ENCODE peak calls at places on chromosomes 2 and 18, in nine cellular contexts. Y, D, B, G, S, O, T, U and M are unnamed samples. For H3K27me3, the result is how much of the 10 kb centered on the place peaks cover.

GRCh38 chr2:99880148-99880983 is 262.0 kb downstream of the AFF3 start:
- DNase-seq in U (peak), O (no peak), Y (peak), G (no peak), T (no peak), B (no peak), S (no peak), D (no peak), M (no peak)

GRCh38 chr2:1091895-1092585 is 141.4 kb downstream of the SNTG2 start:
- DNase-seq in G (no peak), D (no peak), O (no peak), T (no peak), B (no peak), S (no peak), U (peak), Y (no peak), M (no peak)

GRCh38 chr2:214481204-214481603 is 70.3 kb downstream of the VWC2L start:
- DNase-seq in U (peak), T (no peak), Y (no peak), S (no peak), O (no peak), G (no peak), B (no peak), D (no peak), M (no peak)

GRCh38 chr18:59276047-59276446 is 2.8 kb upstream of the RAX start:
- DNase-seq in D (no peak), T (no peak), O (no peak), Y (no peak), G (no peak), B (no peak), S (no peak), U (no peak), M (no peak)

GRCh38 chr2:47225061-47225783 is 70.1 kb upstream of the STPG4 start:
- DNase-seq in O (peak), B (peak), S (peak), Y (peak), U (peak), D (no peak), T (peak), G (no peak), M (no peak)

GRCh38 chr2:4258563-4258962 is 555.2 kb downstream of the DCDC2C start:
- DNase-seq in U (no peak), O (no peak), B (no peak), G (no peak), S (no peak), T (peak), D (no peak), Y (peak), M (no peak)

GRCh38 chr18:51569561-51569960 is 372.1 kb upstream of the MEX3C start:
- DNase-seq in G (no peak), B (no peak), U (no peak), T (no peak), Y (no peak), O (no peak), D (no peak), S (no peak), M (no peak)

GRCh38 chr18:23365602-23366001 is 87.5 kb upstream of the RIOK3 start:
- DNase-seq in B (no peak), D (no peak), O (no peak), G (no peak), T (no peak), U (peak), Y (no peak), S (no peak), M (no peak)

GRCh38 chr2:233556756-233557736 is 9.5 kb downstream of the USP40 start:
- DNase-seq in U (peak), S (no peak), Y (peak), B (no peak), O (no peak), T (no peak), D (no peak), G (no peak), M (no peak)

GRCh38 chr2:185473838-185474237 is 264.8 kb upstream of the FSIP2 start:
- DNase-seq in S (no peak), O (no peak), B (no peak), U (no peak), Y (no peak), D (no peak), G (no peak), T (no peak), M (no peak)

GRCh38 chr2:218081695-218082094 is 12.6 kb downstream of the RUFY4 start:
- DNase-seq in Y (no peak), S (no peak), G (no peak), O (no peak), T (no peak), B (no peak), D (no peak), U (peak), M (no peak)

GRCh38 chr2:31141513-31141912 is 3.3 kb upstream of the GALNT14 start:
- DNase-seq in G (no peak), O (no peak), T (no peak), B (no peak), U (no peak), S (no peak), D (no peak), Y (no peak), M (no peak)

GRCh38 chr2:64945973-64946736 is 43.0 kb upstream of the SLC1A4 start:
- DNase-seq in G (no peak), T (no peak), O (no peak), Y (no peak), S (no peak), U (peak), D (peak), B (no peak), M (no peak)

GRCh38 chr18:79523738-79524180 is 128.0 kb downstream of the NFATC1 start:
- DNase-seq in Y (no peak), O (no peak), U (no peak), G (no peak), S (peak), T (no peak), D (peak), B (no peak), M (no peak)

GRCh38 chr2:10796703-10797102 is 15.9 kb downstream of the PDIA6 start:
- DNase-seq in S (no peak), D (no peak), G (no peak), O (no peak), Y (no peak), U (no peak), B (no peak), T (no peak), M (no peak)

GRCh38 chr2:146477383-146477782 is 1367.4 kb upstream of the ACVR2A start:
- DNase-seq in U (no peak), G (no peak), S (no peak), Y (no peak), O (no peak), D (no peak), B (no peak), T (no peak), M (no peak)

GRCh38 chr2:170224692-170225091 is 46.7 kb downstream of the MYO3B start:
- DNase-seq in U (no peak), S (no peak), G (no peak), B (no peak), Y (no peak), T (no peak), D (no peak), O (no peak), M (no peak)

GRCh38 chr18:59093668-59094067 is 46.0 kb upstream of the SEC11C start:
- DNase-seq in T (no peak), S (no peak), O (no peak), D (peak), Y (no peak), B (no peak), U (no peak), G (no peak), M (no peak)

GRCh38 chr18:60372598-60372997 is at the start of gene MC4R:
- DNase-seq in U (peak), O (peak), T (no peak), G (no peak), D (no peak), B (peak), S (peak), Y (no peak), M (no peak)

GRCh38 chr18:12882416-12882815 is 1.6 kb downstream of the PTPN2 start:
- DNase-seq in G (no peak), B (no peak), Y (no peak), S (no peak), O (no peak), D (no peak), T (no peak), U (peak), M (no peak)

GRCh38 chr18:34342960-34343359 is 118.2 kb upstream of the NOL4 start:
- DNase-seq in D (no peak), O (no peak), U (peak), B (no peak), S (no peak), Y (peak), T (no peak), G (no peak), M (peak)

GRCh38 chr2:79916285-79916684 is 388.3 kb downstream of the LRRTM1 start:
- DNase-seq in B (no peak), O (no peak), S (no peak), T (no peak), Y (no peak), U (no peak), G (no peak), D (no peak), M (no peak)

DNA sequence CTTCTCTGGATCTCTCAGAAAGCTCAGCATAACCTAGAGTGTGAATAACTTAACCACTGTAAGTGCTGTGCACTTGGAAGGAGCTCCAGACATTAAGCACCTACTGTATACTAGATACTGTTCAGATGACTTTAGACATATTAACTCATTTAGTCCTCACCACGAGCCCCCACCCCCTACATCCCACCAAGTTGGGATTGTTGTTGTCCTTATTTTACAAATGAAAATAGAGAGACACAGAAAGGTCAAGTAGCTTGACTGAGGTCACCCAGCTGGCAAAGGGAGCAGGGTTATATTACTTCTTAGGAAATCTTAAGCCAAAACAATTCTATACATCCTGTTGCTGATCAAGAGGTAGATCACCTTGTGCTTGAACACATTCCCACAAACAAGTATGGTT is 234.2 kb upstream of the SMAD2 start:
- DNase-seq in O (no peak), B (no peak), Y (no peak), D (no peak), U (no peak), T (no peak), S (no peak), G (no peak), M (no peak)
- H3K27me3 ChIP-seq in O (under half), B (under half), Y (under half), D (under half), U (under half), T (under half), S (under half), G (under half), M (under half)

GRCh38 chr2:201643216-201643651 is at the start of gene TMEM237:
- DNase-seq in Y (peak), O (peak), U (peak), S (peak), G (no peak), D (peak), B (peak), T (peak), M (peak)
- TF ChIP-seq POLR2A in Y (peak), O (peak), U (no peak), S (no peak), G (no peak), D (no peak), B (no peak), T (no peak), M (no peak)

GRCh38 chr2:176159678-176160250 is 2.7 kb downstream of the HOXD3 start:
- DNase-seq in S (no peak), G (no peak), D (no peak), B (no peak), U (no peak), O (no peak), Y (no peak), T (no peak), M (no peak)

GRCh38 chr2:176160251-176161040 is 3.3 kb downstream of the HOXD3 start:
- DNase-seq in D (no peak), T (no peak), U (no peak), G (no peak), B (no peak), S (no peak), Y (no peak), O (no peak), M (no peak)

GRCh38 chr2:176162911-176163654 is 6.0 kb downstream of the HOXD3 start:
- DNase-seq in U (no peak), Y (no peak), G (no peak), D (no peak), T (no peak), O (no peak), S (no peak), B (no peak), M (no peak)

GRCh38 chr2:176161817-176162626 is 4.9 kb downstream of the HOXD3 start:
- DNase-seq in S (no peak), O (no peak), G (no peak), Y (no peak), B (no peak), U (peak), D (no peak), T (no peak), M (no peak)

GRCh38 chr2:176161041-176161785 is 4.1 kb downstream of the HOXD3 start:
- DNase-seq in Y (no peak), S (no peak), D (no peak), G (no peak), T (no peak), B (no peak), O (no peak), U (no peak), M (no peak)
- H3K27me3 ChIP-seq in Y (under half), S (half or more), D (under half), G (half or more), T (half or more), B (under half), O (under half), U (half or more), M (half or more)

DNA sequence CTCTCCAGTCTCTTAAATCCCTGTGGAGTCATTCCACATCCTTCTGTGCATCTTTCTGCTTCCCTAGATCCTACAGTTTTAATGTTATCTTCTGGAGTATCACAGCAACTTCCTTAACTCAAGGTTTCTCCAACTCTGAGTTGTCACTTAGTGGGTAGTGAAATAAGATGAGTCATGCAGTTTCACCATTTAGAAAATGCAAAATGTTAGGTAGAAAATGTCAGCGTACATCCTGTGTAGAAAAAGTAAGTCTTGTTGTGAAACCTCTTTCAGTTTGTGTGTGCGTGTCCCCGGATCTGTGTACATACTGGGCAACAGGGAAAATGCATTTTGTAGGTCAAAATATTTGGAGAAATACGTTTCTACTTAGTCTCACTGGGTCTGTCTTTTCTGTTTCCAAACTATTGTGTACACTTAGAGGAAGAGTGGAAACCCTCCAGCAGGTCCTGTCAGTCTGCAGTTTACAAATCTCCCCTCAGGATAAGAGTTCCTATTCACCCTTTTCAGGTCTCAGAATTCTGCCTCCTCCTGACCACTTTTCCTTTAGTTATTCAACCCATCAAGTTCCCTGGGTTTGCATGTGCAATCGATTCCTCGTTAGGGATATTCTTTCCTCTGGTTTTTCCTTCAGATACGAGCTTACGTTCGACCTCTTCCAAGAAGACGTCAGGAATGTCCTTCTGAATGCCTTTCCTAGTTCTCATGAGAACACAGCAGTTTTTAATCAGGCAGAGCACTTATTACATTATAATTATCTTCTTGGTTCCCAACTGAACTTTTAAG is 154.8 kb downstream of the TGIF1 start:
- DNase-seq in B (no peak), T (peak), G (no peak), Y (peak), U (peak), D (peak), S (no peak), O (no peak), M (no peak)
- TF ChIP-seq POLR2A in B (no peak), T (peak), G (peak), Y (no peak), U (peak), D (no peak), S (no peak), O (peak), M (no peak)

GRCh38 chr2:231033147-231034132 is 3.9 kb upstream of the C2orf72 start:
- DNase-seq in G (no peak), B (no peak), U (no peak), D (no peak), T (no peak), S (no peak), O (no peak), Y (no peak), M (no peak)
- H3K27me3 ChIP-seq in G (under half), B (under half), U (half or more), D (under half), T (under half), S (half or more), O (under half), Y (under half), M (under half)

GRCh38 chr2:44167908-44168683 is 579 bp upstream of the PPM1B start:
- DNase-seq in G (peak), T (peak), S (peak), O (peak), Y (peak), D (peak), B (peak), U (peak), M (peak)
- TF ChIP-seq POLR2A in G (peak), T (peak), S (peak), O (peak), Y (no peak), D (no peak), B (peak), U (peak), M (peak)